ENCODE peak calls at places on chromosomes 1 and 21, in four cellular contexts. One of them, this sample, is unnamed.

GRCh38 chr1:171550055-171550454 is 64.7 kb downstream of the PRRC2C start:
- DNase-seq in HS-5: no peak
- DNase-seq in fibroblast of the aortic adventitia: no peak
- DNase-seq in NCI-H1092 treated with DMSO at 0.1 percent for 48 hours: no peak
- DNase-seq in this sample: no peak

GRCh38 chr1:23592209-23592905 is 33.1 kb upstream of the ID3 start:
- DNase-seq in HS-5: no peak
- DNase-seq in fibroblast of the aortic adventitia: peak
- DNase-seq in NCI-H1092 treated with DMSO at 0.1 percent for 48 hours: no peak
- DNase-seq in this sample: peak

GRCh38 chr1:176932114-176933104 is 232.1 kb downstream of the ASTN1 start:
- DNase-seq in HS-5: no peak
- DNase-seq in fibroblast of the aortic adventitia: peak
- DNase-seq in NCI-H1092 treated with DMSO at 0.1 percent for 48 hours: no peak
- DNase-seq in this sample: no peak

GRCh38 chr1:24163999-24164398 is 21.1 kb upstream of the IL22RA1 start:
- DNase-seq in HS-5: no peak
- DNase-seq in fibroblast of the aortic adventitia: no peak
- DNase-seq in NCI-H1092 treated with DMSO at 0.1 percent for 48 hours: no peak
- DNase-seq in this sample: no peak

GRCh38 chr1:156090822-156091188 is 8.5 kb upstream of the MEX3A start:
- DNase-seq in HS-5: peak
- DNase-seq in fibroblast of the aortic adventitia: peak
- DNase-seq in NCI-H1092 treated with DMSO at 0.1 percent for 48 hours: peak
- DNase-seq in this sample: peak

GRCh38 chr1:3998086-3998485 is 98.0 kb upstream of the C1orf174 start:
- DNase-seq in HS-5: no peak
- DNase-seq in fibroblast of the aortic adventitia: no peak
- DNase-seq in NCI-H1092 treated with DMSO at 0.1 percent for 48 hours: no peak
- DNase-seq in this sample: no peak

GRCh38 chr1:48673725-48674124 is 103.0 kb downstream of the BEND5 start:
- DNase-seq in HS-5: no peak
- DNase-seq in fibroblast of the aortic adventitia: no peak
- DNase-seq in NCI-H1092 treated with DMSO at 0.1 percent for 48 hours: no peak
- DNase-seq in this sample: no peak

GRCh38 chr21:43991447-43991991 is 20.6 kb upstream of the TRAPPC10 start:
- DNase-seq in HS-5: no peak
- DNase-seq in fibroblast of the aortic adventitia: no peak
- DNase-seq in NCI-H1092 treated with DMSO at 0.1 percent for 48 hours: peak
- DNase-seq in this sample: no peak

GRCh38 chr1:78095618-78096416 is 50.1 kb downstream of the GIPC2 start:
- DNase-seq in HS-5: peak
- DNase-seq in fibroblast of the aortic adventitia: peak
- DNase-seq in NCI-H1092 treated with DMSO at 0.1 percent for 48 hours: no peak
- DNase-seq in this sample: no peak

GRCh38 chr1:108880850-108881249 is 4.1 kb downstream of the GPSM2 start:
- DNase-seq in HS-5: no peak
- DNase-seq in fibroblast of the aortic adventitia: no peak
- DNase-seq in NCI-H1092 treated with DMSO at 0.1 percent for 48 hours: no peak
- DNase-seq in this sample: no peak

GRCh38 chr1:74771913-74772515 is 39.1 kb downstream of the TYW3 start:
- DNase-seq in HS-5: peak
- DNase-seq in fibroblast of the aortic adventitia: peak
- DNase-seq in NCI-H1092 treated with DMSO at 0.1 percent for 48 hours: peak
- DNase-seq in this sample: peak

GRCh38 chr1:60823151-60823550 is 259.2 kb upstream of the NFIA start:
- DNase-seq in HS-5: no peak
- DNase-seq in fibroblast of the aortic adventitia: no peak
- DNase-seq in NCI-H1092 treated with DMSO at 0.1 percent for 48 hours: no peak
- DNase-seq in this sample: no peak

GRCh38 chr1:207888647-207889046 is 22.3 kb downstream of the CD34 start:
- DNase-seq in HS-5: no peak
- DNase-seq in fibroblast of the aortic adventitia: no peak
- DNase-seq in NCI-H1092 treated with DMSO at 0.1 percent for 48 hours: no peak
- DNase-seq in this sample: no peak

GRCh38 chr1:2981981-2982614 is 39.2 kb upstream of the ACTRT2 start:
- DNase-seq in HS-5: no peak
- DNase-seq in fibroblast of the aortic adventitia: no peak
- DNase-seq in NCI-H1092 treated with DMSO at 0.1 percent for 48 hours: no peak
- DNase-seq in this sample: peak

GRCh38 chr21:30831194-30831765 is 1.7 kb upstream of the KRTAP7-1 start:
- DNase-seq in HS-5: no peak
- DNase-seq in fibroblast of the aortic adventitia: no peak
- DNase-seq in NCI-H1092 treated with DMSO at 0.1 percent for 48 hours: no peak
- DNase-seq in this sample: no peak

GRCh38 chr1:52111492-52111891 is 30.4 kb upstream of the ZFYVE9 start:
- DNase-seq in HS-5: no peak
- DNase-seq in fibroblast of the aortic adventitia: no peak
- DNase-seq in NCI-H1092 treated with DMSO at 0.1 percent for 48 hours: no peak
- DNase-seq in this sample: no peak

GRCh38 chr1:168465942-168466702 is 77.7 kb downstream of the XCL2 start:
- DNase-seq in HS-5: no peak
- DNase-seq in fibroblast of the aortic adventitia: no peak
- DNase-seq in NCI-H1092 treated with DMSO at 0.1 percent for 48 hours: peak
- DNase-seq in this sample: peak

GRCh38 chr1:184449916-184450315 is 63.1 kb downstream of the C1orf21 start:
- DNase-seq in HS-5: no peak
- DNase-seq in fibroblast of the aortic adventitia: no peak
- DNase-seq in NCI-H1092 treated with DMSO at 0.1 percent for 48 hours: no peak
- DNase-seq in this sample: no peak

GRCh38 chr1:62066713-62067112 is 127.9 kb upstream of the L1TD1 start:
- DNase-seq in HS-5: no peak
- DNase-seq in fibroblast of the aortic adventitia: no peak
- DNase-seq in NCI-H1092 treated with DMSO at 0.1 percent for 48 hours: no peak
- DNase-seq in this sample: no peak

GRCh38 chr1:229127301-229127700 is 143.6 kb upstream of the RAB4A start:
- DNase-seq in HS-5: no peak
- DNase-seq in fibroblast of the aortic adventitia: no peak
- DNase-seq in NCI-H1092 treated with DMSO at 0.1 percent for 48 hours: no peak
- DNase-seq in this sample: no peak

GRCh38 chr1:240797050-240797449 is 185.1 kb upstream of the GREM2 start:
- DNase-seq in HS-5: no peak
- DNase-seq in fibroblast of the aortic adventitia: no peak
- DNase-seq in NCI-H1092 treated with DMSO at 0.1 percent for 48 hours: no peak
- DNase-seq in this sample: no peak

GRCh38 chr1:33955101-33955500 is 91.2 kb downstream of the HMGB4 start:
- DNase-seq in HS-5: no peak
- DNase-seq in fibroblast of the aortic adventitia: no peak
- DNase-seq in NCI-H1092 treated with DMSO at 0.1 percent for 48 hours: no peak
- DNase-seq in this sample: no peak

GRCh38 chr1:15510611-15511405 is 13.2 kb downstream of the CASP9 start:
- DNase-seq in HS-5: no peak
- DNase-seq in fibroblast of the aortic adventitia: peak
- DNase-seq in NCI-H1092 treated with DMSO at 0.1 percent for 48 hours: no peak
- DNase-seq in this sample: no peak

GRCh38 chr1:11383553-11384169 is 95.3 kb upstream of the DISP3 start:
- DNase-seq in HS-5: no peak
- DNase-seq in fibroblast of the aortic adventitia: no peak
- DNase-seq in NCI-H1092 treated with DMSO at 0.1 percent for 48 hours: no peak
- DNase-seq in this sample: peak

GRCh38 chr1:41905103-41905675 is 13.5 kb downstream of the HIVEP3 start:
- DNase-seq in HS-5: no peak
- DNase-seq in fibroblast of the aortic adventitia: no peak
- DNase-seq in NCI-H1092 treated with DMSO at 0.1 percent for 48 hours: no peak
- DNase-seq in this sample: no peak

GRCh38 chr1:203049576-203050180 is 23.4 kb downstream of the PPFIA4 start:
- DNase-seq in HS-5: no peak
- DNase-seq in fibroblast of the aortic adventitia: no peak
- DNase-seq in NCI-H1092 treated with DMSO at 0.1 percent for 48 hours: no peak
- DNase-seq in this sample: no peak

GRCh38 chr1:92924501-92924900 is 36.8 kb downstream of the DIPK1A start:
- DNase-seq in HS-5: no peak
- DNase-seq in fibroblast of the aortic adventitia: no peak
- DNase-seq in NCI-H1092 treated with DMSO at 0.1 percent for 48 hours: no peak
- DNase-seq in this sample: no peak

GRCh38 chr1:63730211-63730610 is 43.6 kb upstream of the ROR1 start:
- DNase-seq in HS-5: no peak
- DNase-seq in fibroblast of the aortic adventitia: no peak
- DNase-seq in NCI-H1092 treated with DMSO at 0.1 percent for 48 hours: no peak
- DNase-seq in this sample: peak

GRCh38 chr1:169160845-169161511 is 54.5 kb downstream of the ATP1B1 start:
- DNase-seq in HS-5: no peak
- DNase-seq in fibroblast of the aortic adventitia: peak
- DNase-seq in NCI-H1092 treated with DMSO at 0.1 percent for 48 hours: no peak
- DNase-seq in this sample: no peak

GRCh38 chr1:98749152-98749756 is 87.7 kb downstream of the SNX7 start:
- DNase-seq in HS-5: no peak
- DNase-seq in fibroblast of the aortic adventitia: peak
- DNase-seq in NCI-H1092 treated with DMSO at 0.1 percent for 48 hours: peak
- DNase-seq in this sample: no peak

GRCh38 chr1:1788646-1789431 is 10.6 kb upstream of the NADK start:
- DNase-seq in HS-5: no peak
- DNase-seq in fibroblast of the aortic adventitia: peak
- DNase-seq in NCI-H1092 treated with DMSO at 0.1 percent for 48 hours: no peak
- DNase-seq in this sample: no peak

GRCh38 chr1:206787956-206788355 is 15.7 kb upstream of the IL10 start:
- DNase-seq in HS-5: no peak
- DNase-seq in fibroblast of the aortic adventitia: no peak
- DNase-seq in NCI-H1092 treated with DMSO at 0.1 percent for 48 hours: no peak
- DNase-seq in this sample: no peak

GRCh38 chr1:48341221-48341620 is 118.7 kb downstream of the SLC5A9 start:
- DNase-seq in HS-5: no peak
- DNase-seq in fibroblast of the aortic adventitia: peak
- DNase-seq in NCI-H1092 treated with DMSO at 0.1 percent for 48 hours: no peak
- DNase-seq in this sample: no peak

GRCh38 chr1:67429011-67429527 is 1.1 kb downstream of the SERBP1 start:
- DNase-seq in HS-5: no peak
- DNase-seq in fibroblast of the aortic adventitia: no peak
- DNase-seq in NCI-H1092 treated with DMSO at 0.1 percent for 48 hours: no peak
- DNase-seq in this sample: peak

GRCh38 chr21:32476661-32477423 is 64.3 kb downstream of the EVA1C start:
- DNase-seq in HS-5: no peak
- DNase-seq in fibroblast of the aortic adventitia: no peak
- DNase-seq in NCI-H1092 treated with DMSO at 0.1 percent for 48 hours: no peak
- DNase-seq in this sample: no peak

GRCh38 chr21:35508389-35508888 is 459.3 kb upstream of the RUNX1 start:
- DNase-seq in HS-5: peak
- DNase-seq in fibroblast of the aortic adventitia: peak
- DNase-seq in NCI-H1092 treated with DMSO at 0.1 percent for 48 hours: no peak
- DNase-seq in this sample: no peak

GRCh38 chr1:198072177-198072576 is 84.6 kb upstream of the NEK7 start:
- DNase-seq in HS-5: no peak
- DNase-seq in fibroblast of the aortic adventitia: peak
- DNase-seq in NCI-H1092 treated with DMSO at 0.1 percent for 48 hours: no peak
- DNase-seq in this sample: no peak

GRCh38 chr1:229129306-229130027 is 141.4 kb upstream of the RAB4A start:
- DNase-seq in HS-5: no peak
- DNase-seq in fibroblast of the aortic adventitia: no peak
- DNase-seq in NCI-H1092 treated with DMSO at 0.1 percent for 48 hours: no peak
- DNase-seq in this sample: no peak

GRCh38 chr21:43362306-43362927 is 64.5 kb downstream of the SIK1 start:
- DNase-seq in HS-5: no peak
- DNase-seq in fibroblast of the aortic adventitia: peak
- DNase-seq in NCI-H1092 treated with DMSO at 0.1 percent for 48 hours: peak
- DNase-seq in this sample: peak

This sample was measured in NCI-H2171 treated with DMSO at 0.1 percent for 48 hours.